ENCODE peak calls at places on chromosomes 13 and 19, in ten cellular contexts. B is thoracic aorta, U is LoVo, Q is fibroblast of pulmonary artery, D is C1 segment of cervical spinal cord, L is Karpas-422, P is NCI-H460, M is HS-27A, R is progenitor cell of endocrine pancreas, Z is GM19239. X is an unnamed sample.
A peak's percentile ranks its signal among the peaks of the same experiment; 100 is the strongest.

GRCh38 chr19:5693195-5694166 is 3.4 kb downstream of the RPL36 start:
- DNase-seq in B (no peak), U (no peak), Q (no peak), D (no peak), L (no peak), P (no peak), M (no peak), R (no peak), Z (no peak), X (peak; percentile 26)

GRCh38 chr13:31967155-31967554 is 64.4 kb upstream of the FRY start:
- DNase-seq in B (no peak), U (no peak), Q (no peak), D (no peak), L (no peak), P (no peak), M (no peak), R (no peak), Z (no peak), X (no peak)

GRCh38 chr13:101627556-101627943 is 175.1 kb downstream of the ITGBL1 start:
- DNase-seq in B (no peak), U (no peak), Q (no peak), D (no peak), L (no peak), P (peak; percentile 60), M (no peak), R (no peak), Z (no peak), X (no peak)

GRCh38 chr19:3459322-3459881 is 20.9 kb downstream of the SMIM24 start:
- DNase-seq in B (peak; percentile 87), U (no peak), Q (peak; percentile 96), D (peak; percentile 65), L (no peak), P (no peak), M (no peak), R (no peak), Z (no peak), X (no peak)

GRCh38 chr13:113063091-113063491 is 42.5 kb upstream of the F7 start:
- DNase-seq in B (no peak), U (no peak), Q (no peak), D (no peak), L (no peak), P (no peak), M (no peak), R (no peak), Z (no peak), X (no peak)

GRCh38 chr13:36712785-36713184 is 39.0 kb downstream of the SERTM1 start:
- DNase-seq in B (no peak), U (no peak), Q (peak; percentile 53), D (no peak), L (no peak), P (no peak), M (no peak), R (no peak), Z (no peak), X (no peak)

GRCh38 chr19:20182232-20182785 is 15.3 kb downstream of the ZNF486 start:
- DNase-seq in B (no peak), U (no peak), Q (no peak), D (no peak), L (no peak), P (no peak), M (no peak), R (no peak), Z (no peak), X (no peak)

GRCh38 chr19:7748756-7749155 is 1.4 kb upstream of the CD209 start:
- DNase-seq in B (no peak), U (peak; percentile 24), Q (peak; percentile 15), D (no peak), L (no peak), P (no peak), M (no peak), R (no peak), Z (no peak), X (peak; percentile 28)

GRCh38 chr19:38559428-38560401 is 58.0 kb downstream of the MAP4K1 start:
- DNase-seq in B (no peak), U (no peak), Q (no peak), D (no peak), L (peak; percentile 94), P (no peak), M (no peak), R (no peak), Z (peak; percentile 48), X (no peak)

GRCh38 chr19:52115526-52116053 is 20.0 kb upstream of the ZNF841 start:
- DNase-seq in B (no peak), U (no peak), Q (no peak), D (no peak), L (no peak), P (no peak), M (no peak), R (no peak), Z (no peak), X (no peak)

GRCh38 chr19:1227655-1228054 is 10.2 kb downstream of the CBARP start:
- DNase-seq in B (no peak), U (no peak), Q (no peak), D (no peak), L (no peak), P (no peak), M (no peak), R (no peak), Z (no peak), X (peak; percentile 81)

GRCh38 chr13:21033866-21034601 is 27.4 kb downstream of the LATS2 start:
- DNase-seq in B (no peak), U (peak; percentile 85), Q (no peak), D (no peak), L (no peak), P (no peak), M (no peak), R (no peak), Z (no peak), X (peak; percentile 93)

X was measured in SW480.